ENCODE peak calls at places on chromosome 4, in eight cellular contexts. E is naive thymus-derived CD8-positive, alpha-beta T cell; N is SK-N-DZ; V is psoas muscle; O is AML-193; F is WERI-Rb-1; C is omental fat pad; Z is effector memory CD8-positive, alpha-beta T cell. J is an unnamed sample.

GRCh38 chr4:109609431-109609830 is 49.4 kb downstream of the MCUB start:
- DNase-seq in E (no peak), N (no peak), V (no peak), O (no peak), F (no peak), C (no peak), Z (no peak), J (no peak)

GRCh38 chr4:78565971-78566372 is 14.4 kb downstream of the ANXA3 start:
- DNase-seq in E (no peak), N (no peak), V (no peak), O (no peak), F (no peak), C (no peak), Z (no peak), J (no peak)

GRCh38 chr4:85979276-85979675 is 380.6 kb downstream of the MAPK10 start:
- DNase-seq in E (no peak), N (no peak), V (no peak), O (no peak), F (no peak), C (no peak), Z (no peak), J (no peak)

GRCh38 chr4:3365871-3366842 is 73.3 kb downstream of the RGS12 start:
- DNase-seq in E (no peak), N (no peak), V (no peak), O (no peak), F (no peak), C (no peak), Z (no peak), J (no peak)

GRCh38 chr4:80138556-80139538 is 58.5 kb upstream of the PRDM8 start:
- DNase-seq in E (peak), N (no peak), V (peak), O (peak), F (no peak), C (no peak), Z (peak), J (no peak)

GRCh38 chr4:143625632-143626031 is 74.8 kb downstream of the FREM3 start:
- DNase-seq in E (no peak), N (no peak), V (no peak), O (no peak), F (no peak), C (no peak), Z (no peak), J (no peak)

GRCh38 chr4:144451771-144452170 is 194.2 kb upstream of the HHIP start:
- DNase-seq in E (no peak), N (no peak), V (no peak), O (no peak), F (no peak), C (no peak), Z (no peak), J (no peak)

GRCh38 chr4:154727540-154727939 is 16.3 kb upstream of the LRAT start:
- DNase-seq in E (no peak), N (no peak), V (no peak), O (no peak), F (no peak), C (no peak), Z (no peak), J (no peak)

GRCh38 chr4:77120888-77121508 is 36.0 kb upstream of the CCNG2 start:
- DNase-seq in E (no peak), N (peak), V (no peak), O (no peak), F (no peak), C (no peak), Z (no peak), J (peak)

GRCh38 chr4:18754180-18754579 is 732.6 kb upstream of the LCORL start:
- DNase-seq in E (no peak), N (no peak), V (no peak), O (no peak), F (no peak), C (no peak), Z (no peak), J (no peak)

GRCh38 chr4:130703211-130703920 is 1607.4 kb downstream of the C4orf33 start:
- DNase-seq in E (no peak), N (no peak), V (no peak), O (no peak), F (no peak), C (no peak), Z (no peak), J (no peak)

GRCh38 chr4:138494931-138495330 is 252.8 kb upstream of the SLC7A11 start:
- DNase-seq in E (no peak), N (no peak), V (no peak), O (peak), F (peak), C (no peak), Z (no peak), J (no peak)

GRCh38 chr4:74287164-74287563 is 21.1 kb upstream of the EPGN start:
- DNase-seq in E (no peak), N (no peak), V (no peak), O (no peak), F (no peak), C (no peak), Z (no peak), J (no peak)

GRCh38 chr4:12679217-12679616 is 804.9 kb downstream of the RAB28 start:
- DNase-seq in E (no peak), N (no peak), V (no peak), O (no peak), F (no peak), C (no peak), Z (no peak), J (no peak)

GRCh38 chr4:185587444-185588161 is 52.3 kb upstream of the PDLIM3 start:
- DNase-seq in E (peak), N (no peak), V (peak), O (no peak), F (peak), C (no peak), Z (peak), J (peak)

GRCh38 chr4:55781341-55781740 is 38.2 kb upstream of the EXOC1L start:
- DNase-seq in E (no peak), N (no peak), V (no peak), O (no peak), F (no peak), C (no peak), Z (no peak), J (no peak)

GRCh38 chr4:74627516-74627915 is 166.8 kb downstream of the BTC start:
- DNase-seq in E (no peak), N (no peak), V (no peak), O (no peak), F (no peak), C (no peak), Z (no peak), J (no peak)

GRCh38 chr4:4443821-4444220 is 56.9 kb downstream of the NSG1 start:
- DNase-seq in E (no peak), N (no peak), V (no peak), O (no peak), F (no peak), C (no peak), Z (no peak), J (no peak)

GRCh38 chr4:13559414-13559813 is 15.1 kb upstream of the NKX3-2 start:
- DNase-seq in E (no peak), N (no peak), V (no peak), O (no peak), F (no peak), C (no peak), Z (no peak), J (no peak)

GRCh38 chr4:11367371-11367770 is 61.3 kb downstream of the HS3ST1 start:
- DNase-seq in E (no peak), N (no peak), V (peak), O (no peak), F (no peak), C (no peak), Z (no peak), J (peak)

GRCh38 chr4:74362347-74362746 is 2.6 kb upstream of the EREG start:
- DNase-seq in E (no peak), N (no peak), V (no peak), O (no peak), F (no peak), C (no peak), Z (no peak), J (no peak)

GRCh38 chr4:48945981-48946380 is 39.4 kb upstream of the OCIAD2 start:
- DNase-seq in E (no peak), N (no peak), V (no peak), O (no peak), F (no peak), C (no peak), Z (no peak), J (no peak)

GRCh38 chr4:153409412-153409811 is 56.7 kb upstream of the TMEM131L start:
- DNase-seq in E (no peak), N (no peak), V (no peak), O (no peak), F (no peak), C (no peak), Z (no peak), J (no peak)